ENCODE peak calls at places on chromosomes 6 and 20, in ten cellular contexts. One of them, this sample, is unnamed. For H3K4me1, the result is how much of the 10 kb centered on the place peaks cover.

GRCh38 chr6:104958720-104959452 is 2.0 kb downstream of the LIN28B start:
- DNase-seq in right cardiac atrium: no peak
- DNase-seq in A549: peak
- DNase-seq in aorta: no peak
- DNase-seq in OCI-LY7: no peak
- DNase-seq in stomach: no peak
- DNase-seq in upper lobe of right lung: no peak
- DNase-seq in naive thymus-derived CD4-positive, alpha-beta T cell: no peak
- DNase-seq in adrenal gland: no peak
- DNase-seq in pancreas: no peak
- DNase-seq in this sample: no peak

GRCh38 chr6:159871911-159872310 is 18.9 kb upstream of the MAS1 start:
- DNase-seq in right cardiac atrium: no peak
- DNase-seq in A549: no peak
- DNase-seq in aorta: no peak
- DNase-seq in OCI-LY7: no peak
- DNase-seq in stomach: no peak
- DNase-seq in upper lobe of right lung: no peak
- DNase-seq in naive thymus-derived CD4-positive, alpha-beta T cell: no peak
- DNase-seq in adrenal gland: no peak
- DNase-seq in pancreas: no peak
- DNase-seq in this sample: no peak

GRCh38 chr6:16591681-16592549 is 169.3 kb downstream of the ATXN1 start:
- DNase-seq in right cardiac atrium: no peak
- DNase-seq in A549: no peak
- DNase-seq in aorta: no peak
- DNase-seq in OCI-LY7: peak
- DNase-seq in stomach: no peak
- DNase-seq in upper lobe of right lung: no peak
- DNase-seq in naive thymus-derived CD4-positive, alpha-beta T cell: no peak
- DNase-seq in adrenal gland: no peak
- DNase-seq in pancreas: no peak
- DNase-seq in this sample: no peak

GRCh38 chr6:82988904-82989303 is 76.7 kb downstream of the UBE3D start:
- DNase-seq in right cardiac atrium: no peak
- DNase-seq in A549: no peak
- DNase-seq in aorta: no peak
- DNase-seq in OCI-LY7: no peak
- DNase-seq in stomach: no peak
- DNase-seq in upper lobe of right lung: no peak
- DNase-seq in naive thymus-derived CD4-positive, alpha-beta T cell: no peak
- DNase-seq in adrenal gland: no peak
- DNase-seq in pancreas: no peak
- DNase-seq in this sample: no peak

GRCh38 chr6:7391244-7391643 is 1.6 kb downstream of the RIOK1 start:
- DNase-seq in right cardiac atrium: no peak
- DNase-seq in A549: no peak
- DNase-seq in aorta: no peak
- DNase-seq in OCI-LY7: no peak
- DNase-seq in stomach: no peak
- DNase-seq in upper lobe of right lung: no peak
- DNase-seq in naive thymus-derived CD4-positive, alpha-beta T cell: no peak
- DNase-seq in adrenal gland: no peak
- DNase-seq in pancreas: no peak
- DNase-seq in this sample: no peak

GRCh38 chr6:135128268-135128914 is 52.7 kb upstream of the MYB start:
- DNase-seq in right cardiac atrium: no peak
- DNase-seq in A549: no peak
- DNase-seq in aorta: no peak
- DNase-seq in OCI-LY7: no peak
- DNase-seq in stomach: no peak
- DNase-seq in upper lobe of right lung: no peak
- DNase-seq in naive thymus-derived CD4-positive, alpha-beta T cell: peak
- DNase-seq in adrenal gland: no peak
- DNase-seq in pancreas: no peak
- DNase-seq in this sample: no peak

GRCh38 chr20:19427913-19428800 is 215.7 kb downstream of the SLC24A3 start:
- DNase-seq in right cardiac atrium: no peak
- DNase-seq in A549: no peak
- DNase-seq in aorta: no peak
- DNase-seq in OCI-LY7: no peak
- DNase-seq in stomach: no peak
- DNase-seq in upper lobe of right lung: no peak
- DNase-seq in naive thymus-derived CD4-positive, alpha-beta T cell: no peak
- DNase-seq in adrenal gland: no peak
- DNase-seq in pancreas: no peak
- DNase-seq in this sample: no peak

GRCh38 chr6:106858653-106859092 is 115.9 kb downstream of the CD24 start:
- DNase-seq in right cardiac atrium: no peak
- DNase-seq in A549: peak
- DNase-seq in aorta: no peak
- DNase-seq in OCI-LY7: no peak
- DNase-seq in stomach: no peak
- DNase-seq in upper lobe of right lung: no peak
- DNase-seq in naive thymus-derived CD4-positive, alpha-beta T cell: no peak
- DNase-seq in adrenal gland: no peak
- DNase-seq in pancreas: no peak
- DNase-seq in this sample: no peak

GRCh38 chr6:30063315-30063714 is 2.2 kb downstream of the POLR1H start:
- DNase-seq in right cardiac atrium: no peak
- DNase-seq in A549: no peak
- DNase-seq in aorta: no peak
- DNase-seq in OCI-LY7: no peak
- DNase-seq in stomach: no peak
- DNase-seq in upper lobe of right lung: no peak
- DNase-seq in naive thymus-derived CD4-positive, alpha-beta T cell: no peak
- DNase-seq in adrenal gland: no peak
- DNase-seq in pancreas: no peak
- DNase-seq in this sample: no peak

GRCh38 chr6:30062471-30063178 is 1.6 kb downstream of the POLR1H start:
- DNase-seq in right cardiac atrium: no peak
- DNase-seq in A549: no peak
- DNase-seq in aorta: no peak
- DNase-seq in OCI-LY7: peak
- DNase-seq in stomach: no peak
- DNase-seq in upper lobe of right lung: no peak
- DNase-seq in naive thymus-derived CD4-positive, alpha-beta T cell: no peak
- DNase-seq in adrenal gland: no peak
- DNase-seq in pancreas: no peak
- DNase-seq in this sample: no peak

GRCh38 chr6:30071081-30071818 is 4.3 kb downstream of the PPP1R11 start:
- DNase-seq in right cardiac atrium: no peak
- DNase-seq in A549: no peak
- DNase-seq in aorta: peak
- DNase-seq in OCI-LY7: no peak
- DNase-seq in stomach: no peak
- DNase-seq in upper lobe of right lung: peak
- DNase-seq in naive thymus-derived CD4-positive, alpha-beta T cell: no peak
- DNase-seq in adrenal gland: no peak
- DNase-seq in pancreas: no peak
- DNase-seq in this sample: no peak

GRCh38 chr6:30067460-30068139 is 602 bp downstream of the PPP1R11 start:
- DNase-seq in right cardiac atrium: peak
- DNase-seq in A549: no peak
- DNase-seq in aorta: no peak
- DNase-seq in OCI-LY7: no peak
- DNase-seq in stomach: no peak
- DNase-seq in upper lobe of right lung: no peak
- DNase-seq in naive thymus-derived CD4-positive, alpha-beta T cell: no peak
- DNase-seq in adrenal gland: no peak
- DNase-seq in pancreas: no peak
- DNase-seq in this sample: no peak

DNA sequence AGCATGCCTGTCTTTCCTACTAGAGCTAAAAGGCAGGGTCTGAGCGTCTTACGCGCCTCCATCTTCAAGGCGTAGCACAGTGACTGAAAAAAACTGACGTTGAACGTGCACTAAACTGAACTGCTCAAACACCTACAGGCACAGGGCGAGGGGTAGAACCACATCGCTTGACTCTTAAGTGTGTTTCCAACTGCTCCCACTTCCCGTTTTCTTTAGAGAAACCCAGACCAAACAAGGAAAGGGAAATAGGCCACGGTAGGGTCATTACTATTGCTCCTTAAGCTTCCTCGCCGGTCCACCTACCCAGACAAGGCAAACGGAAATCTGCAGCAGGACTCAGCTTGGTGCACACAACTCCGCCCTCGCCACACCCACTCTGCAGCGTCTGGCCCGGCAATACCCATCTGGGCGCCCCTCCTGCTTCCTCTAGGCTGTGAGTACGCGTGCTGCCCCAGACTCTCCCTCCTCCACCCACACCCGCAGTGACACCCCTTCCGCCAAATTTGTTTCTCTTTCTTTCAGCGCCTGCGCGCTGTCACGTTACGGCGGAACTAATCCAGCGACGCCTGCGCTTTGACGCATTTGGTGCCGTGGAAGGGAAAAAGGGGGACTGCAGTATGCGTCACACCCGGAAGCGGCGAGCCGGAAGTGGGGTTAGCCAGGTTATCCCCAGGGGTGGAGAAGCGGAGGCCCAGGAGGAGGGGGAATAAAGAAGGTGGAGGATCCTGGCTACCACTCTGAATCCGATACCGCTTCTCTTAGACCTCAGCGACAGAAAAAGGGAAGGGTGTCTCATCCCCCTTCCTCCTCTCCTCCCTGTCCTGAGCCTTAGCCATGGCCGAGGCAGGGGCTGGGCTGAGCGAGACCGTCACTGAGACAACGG is at the start of gene PPP1R11:
- DNase-seq in right cardiac atrium: peak
- DNase-seq in A549: peak
- DNase-seq in aorta: peak
- DNase-seq in OCI-LY7: peak
- DNase-seq in stomach: peak
- DNase-seq in upper lobe of right lung: peak
- DNase-seq in naive thymus-derived CD4-positive, alpha-beta T cell: peak
- DNase-seq in adrenal gland: peak
- DNase-seq in pancreas: peak
- DNase-seq in this sample: peak
- H3K4me1 ChIP-seq in right cardiac atrium: under half
- H3K4me1 ChIP-seq in A549: under half
- H3K4me1 ChIP-seq in aorta: under half
- H3K4me1 ChIP-seq in OCI-LY7: under half
- H3K4me1 ChIP-seq in stomach: under half
- H3K4me1 ChIP-seq in upper lobe of right lung: under half
- H3K4me1 ChIP-seq in naive thymus-derived CD4-positive, alpha-beta T cell: under half
- H3K4me1 ChIP-seq in adrenal gland: under half
- H3K4me1 ChIP-seq in pancreas: under half
- H3K4me1 ChIP-seq in this sample: under half

GRCh38 chr20:31718952-31719643 is 3.6 kb downstream of the BCL2L1 start:
- DNase-seq in right cardiac atrium: no peak
- DNase-seq in A549: no peak
- DNase-seq in aorta: no peak
- DNase-seq in OCI-LY7: no peak
- DNase-seq in stomach: peak
- DNase-seq in upper lobe of right lung: no peak
- DNase-seq in naive thymus-derived CD4-positive, alpha-beta T cell: no peak
- DNase-seq in adrenal gland: no peak
- DNase-seq in pancreas: no peak
- DNase-seq in this sample: peak
- H3K4me1 ChIP-seq in right cardiac atrium: under half
- H3K4me1 ChIP-seq in A549: half or more
- H3K4me1 ChIP-seq in aorta: under half
- H3K4me1 ChIP-seq in OCI-LY7: half or more
- H3K4me1 ChIP-seq in stomach: half or more
- H3K4me1 ChIP-seq in upper lobe of right lung: half or more
- H3K4me1 ChIP-seq in naive thymus-derived CD4-positive, alpha-beta T cell: half or more
- H3K4me1 ChIP-seq in adrenal gland: under half
- H3K4me1 ChIP-seq in pancreas: under half
- H3K4me1 ChIP-seq in this sample: under half

DNA sequence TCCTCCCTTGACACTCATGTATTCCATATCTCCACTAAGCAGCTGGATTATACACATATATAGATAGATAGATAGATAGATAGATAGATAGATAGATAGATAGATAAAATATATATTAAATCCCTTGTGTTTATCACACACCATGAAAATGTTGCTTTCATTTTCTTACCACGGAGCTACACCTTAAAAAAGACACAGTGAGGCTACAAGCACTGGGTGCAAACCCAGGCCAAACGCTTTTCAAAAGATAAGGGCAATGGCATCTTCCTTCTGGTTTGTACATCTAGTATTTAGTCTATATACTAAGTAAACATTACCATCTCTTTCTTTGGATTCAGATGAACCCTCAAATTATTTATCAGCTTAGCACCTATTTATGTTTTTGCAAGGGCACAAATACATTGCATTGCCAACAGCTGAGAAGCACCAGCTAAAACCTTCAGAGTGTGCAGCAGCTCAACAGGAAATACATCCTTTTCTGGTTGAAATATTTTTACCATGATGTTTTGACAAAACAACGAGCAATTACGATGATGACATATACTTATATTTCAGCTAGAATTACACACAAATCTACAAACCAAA is 377.2 kb downstream of the ESR1 start:
- DNase-seq in right cardiac atrium: no peak
- DNase-seq in A549: no peak
- DNase-seq in aorta: no peak
- DNase-seq in OCI-LY7: peak
- DNase-seq in stomach: no peak
- DNase-seq in upper lobe of right lung: no peak
- DNase-seq in naive thymus-derived CD4-positive, alpha-beta T cell: no peak
- DNase-seq in adrenal gland: no peak
- DNase-seq in pancreas: no peak
- DNase-seq in this sample: no peak
- H3K4me1 ChIP-seq in right cardiac atrium: under half
- H3K4me1 ChIP-seq in A549: under half
- H3K4me1 ChIP-seq in aorta: under half
- H3K4me1 ChIP-seq in OCI-LY7: under half
- H3K4me1 ChIP-seq in stomach: under half
- H3K4me1 ChIP-seq in upper lobe of right lung: under half
- H3K4me1 ChIP-seq in naive thymus-derived CD4-positive, alpha-beta T cell: under half
- H3K4me1 ChIP-seq in adrenal gland: under half
- H3K4me1 ChIP-seq in pancreas: under half
- H3K4me1 ChIP-seq in this sample: under half

GRCh38 chr6:31559606-31559957 is 12.2 kb downstream of the NFKBIL1 start:
- DNase-seq in right cardiac atrium: no peak
- DNase-seq in A549: no peak
- DNase-seq in aorta: no peak
- DNase-seq in OCI-LY7: no peak
- DNase-seq in stomach: no peak
- DNase-seq in upper lobe of right lung: no peak
- DNase-seq in naive thymus-derived CD4-positive, alpha-beta T cell: no peak
- DNase-seq in adrenal gland: no peak
- DNase-seq in pancreas: no peak
- DNase-seq in this sample: no peak

GRCh38 chr6:31558631-31559500 is 11.5 kb downstream of the NFKBIL1 start:
- DNase-seq in right cardiac atrium: no peak
- DNase-seq in A549: no peak
- DNase-seq in aorta: peak
- DNase-seq in OCI-LY7: peak
- DNase-seq in stomach: no peak
- DNase-seq in upper lobe of right lung: peak
- DNase-seq in naive thymus-derived CD4-positive, alpha-beta T cell: peak
- DNase-seq in adrenal gland: peak
- DNase-seq in pancreas: no peak
- DNase-seq in this sample: no peak

GRCh38 chr6:31560697-31561058 is 11.4 kb upstream of the LTA start:
- DNase-seq in right cardiac atrium: no peak
- DNase-seq in A549: no peak
- DNase-seq in aorta: no peak
- DNase-seq in OCI-LY7: no peak
- DNase-seq in stomach: no peak
- DNase-seq in upper lobe of right lung: no peak
- DNase-seq in naive thymus-derived CD4-positive, alpha-beta T cell: no peak
- DNase-seq in adrenal gland: no peak
- DNase-seq in pancreas: no peak
- DNase-seq in this sample: no peak

GRCh38 chr6:31558318-31558625 is 10.9 kb downstream of the NFKBIL1 start:
- DNase-seq in right cardiac atrium: no peak
- DNase-seq in A549: no peak
- DNase-seq in aorta: no peak
- DNase-seq in OCI-LY7: no peak
- DNase-seq in stomach: no peak
- DNase-seq in upper lobe of right lung: no peak
- DNase-seq in naive thymus-derived CD4-positive, alpha-beta T cell: no peak
- DNase-seq in adrenal gland: no peak
- DNase-seq in pancreas: no peak
- DNase-seq in this sample: no peak

GRCh38 chr6:31559958-31560696 is 12.0 kb upstream of the LTA start:
- DNase-seq in right cardiac atrium: peak
- DNase-seq in A549: peak
- DNase-seq in aorta: peak
- DNase-seq in OCI-LY7: peak
- DNase-seq in stomach: no peak
- DNase-seq in upper lobe of right lung: peak
- DNase-seq in naive thymus-derived CD4-positive, alpha-beta T cell: no peak
- DNase-seq in adrenal gland: peak
- DNase-seq in pancreas: no peak
- DNase-seq in this sample: no peak
- H3K4me1 ChIP-seq in right cardiac atrium: under half
- H3K4me1 ChIP-seq in A549: under half
- H3K4me1 ChIP-seq in aorta: under half
- H3K4me1 ChIP-seq in OCI-LY7: half or more
- H3K4me1 ChIP-seq in stomach: under half
- H3K4me1 ChIP-seq in upper lobe of right lung: half or more
- H3K4me1 ChIP-seq in naive thymus-derived CD4-positive, alpha-beta T cell: under half
- H3K4me1 ChIP-seq in adrenal gland: under half
- H3K4me1 ChIP-seq in pancreas: under half
- H3K4me1 ChIP-seq in this sample: under half